ENCODE peak calls at places on chromosomes 12 and 14, in six cellular contexts. W is HFFc6, C is neural progenitor cell, Z is A549, K is WTC11, Y is choroid plexus epithelial cell. T is an unnamed sample.

GRCh38 chr12:3122841-3123678 is 45.9 kb downstream of the TSPAN9 start:
- DNase-seq in C (no peak), Y (peak), K (peak), Z (no peak), W (peak), T (no peak)

GRCh38 chr14:79196216-79196615 is 1015.1 kb downstream of the DIO2 start:
- DNase-seq in C (no peak), W (no peak), K (no peak), Z (no peak), Y (no peak), T (no peak)

GRCh38 chr12:68290126-68290525 is 36.7 kb upstream of the IL22 start:
- DNase-seq in Z (no peak), C (no peak), K (no peak), W (peak), Y (no peak), T (no peak)

GRCh38 chr12:104456950-104457745 is 400 bp downstream of the CHST11 start:
- DNase-seq in W (peak), K (peak), Y (peak), C (peak), Z (peak), T (peak)

GRCh38 chr12:76762556-76762955 is 1.4 kb upstream of the ZDHHC17 start:
- DNase-seq in Y (no peak), K (no peak), Z (no peak), C (peak), W (no peak), T (no peak)

GRCh38 chr14:95683793-95684192 is 2.4 kb upstream of the TCL1B start:
- DNase-seq in W (no peak), K (peak), Y (no peak), C (peak), Z (peak), T (no peak)

GRCh38 chr12:39780527-39781446 is 161.2 kb upstream of the ABCD2 start:
- DNase-seq in W (no peak), C (no peak), Z (no peak), Y (no peak), K (no peak), T (no peak)

GRCh38 chr12:130545475-130545874 is 170.6 kb downstream of the RIMBP2 start:
- DNase-seq in W (no peak), Z (no peak), Y (no peak), C (no peak), K (no peak), T (no peak)

GRCh38 chr12:19035552-19035951 is 94.0 kb upstream of the PLEKHA5 start:
- DNase-seq in W (no peak), Y (peak), K (no peak), Z (no peak), C (no peak), T (no peak)

GRCh38 chr12:114314403-114314802 is 91.5 kb downstream of the TBX5 start:
- DNase-seq in K (no peak), Z (no peak), C (no peak), W (no peak), Y (no peak), T (no peak)

GRCh38 chr12:8664228-8664963 is 1.8 kb upstream of the MFAP5 start:
- DNase-seq in Y (no peak), C (no peak), W (no peak), K (no peak), Z (no peak), T (no peak)

GRCh38 chr14:104680056-104680805 is 9.2 kb upstream of the INF2 start:
- DNase-seq in C (no peak), Z (peak), K (no peak), W (peak), Y (peak), T (no peak)

GRCh38 chr12:25852792-25853191 is 105.7 kb upstream of the RASSF8 start:
- DNase-seq in Y (peak), Z (no peak), W (peak), K (no peak), C (no peak), T (no peak)

GRCh38 chr12:69254046-69254445 is 14.7 kb downstream of the CPSF6 start:
- DNase-seq in Z (peak), C (peak), W (peak), Y (peak), K (no peak), T (no peak)

GRCh38 chr12:3543826-3544225 is 52.8 kb downstream of the PRMT8 start:
- DNase-seq in K (no peak), W (no peak), C (no peak), Y (no peak), Z (no peak), T (no peak)

GRCh38 chr12:58540480-58541299 is 379.6 kb downstream of the LRIG3 start:
- DNase-seq in Z (peak), K (peak), W (peak), Y (peak), C (peak), T (peak)

GRCh38 chr14:79404874-79405273 is 806.4 kb downstream of the DIO2 start:
- DNase-seq in Z (no peak), Y (peak), W (no peak), K (no peak), C (no peak), T (no peak)

GRCh38 chr14:50000215-50001145 is 107.6 kb downstream of the ARF6 start:
- DNase-seq in K (peak), Y (peak), W (peak), Z (no peak), C (peak), T (peak)

GRCh38 chr12:76747245-76747644 is 16.7 kb upstream of the ZDHHC17 start:
- DNase-seq in K (no peak), Y (no peak), Z (no peak), W (no peak), C (no peak), T (no peak)

GRCh38 chr12:130026608-130027176 is 122.9 kb upstream of the TMEM132D start:
- DNase-seq in C (peak), Z (peak), Y (peak), K (peak), W (no peak), T (peak)

GRCh38 chr12:62562892-62563291 is 96.3 kb downstream of the MON2 start:
- DNase-seq in K (no peak), C (no peak), W (peak), Z (no peak), Y (peak), T (no peak)

GRCh38 chr12:9740109-9740750 is 7.3 kb upstream of the CLECL1 start:
- DNase-seq in C (no peak), W (no peak), Z (no peak), Y (no peak), K (no peak), T (no peak)

GRCh38 chr12:96846313-96846712 is 60.7 kb upstream of the NEDD1 start:
- DNase-seq in K (no peak), Z (no peak), W (no peak), C (peak), Y (peak), T (no peak)

GRCh38 chr14:60977848-60978247 is 3.0 kb downstream of the TRMT5 start:
- DNase-seq in W (no peak), K (no peak), Y (peak), C (no peak), Z (no peak), T (no peak)

GRCh38 chr12:47307680-47308399 is 228.1 kb upstream of the AMIGO2 start:
- DNase-seq in Y (peak), K (peak), Z (peak), C (peak), W (peak), T (peak)

GRCh38 chr12:52561880-52562449 is 9.0 kb upstream of the KRT71 start:
- DNase-seq in K (no peak), C (peak), Z (peak), Y (peak), W (no peak), T (no peak)

GRCh38 chr14:56216631-56217379 is 98.6 kb downstream of the PELI2 start:
- DNase-seq in Z (no peak), W (no peak), K (no peak), C (no peak), Y (peak), T (no peak)

GRCh38 chr12:85825751-85826150 is 10.5 kb downstream of the RASSF9 start:
- DNase-seq in C (no peak), Y (no peak), Z (no peak), K (no peak), W (no peak), T (no peak)

GRCh38 chr12:111653596-111653995 is 32.2 kb downstream of the BRAP start:
- DNase-seq in W (no peak), K (no peak), Z (no peak), C (no peak), Y (no peak), T (no peak)

DNA sequence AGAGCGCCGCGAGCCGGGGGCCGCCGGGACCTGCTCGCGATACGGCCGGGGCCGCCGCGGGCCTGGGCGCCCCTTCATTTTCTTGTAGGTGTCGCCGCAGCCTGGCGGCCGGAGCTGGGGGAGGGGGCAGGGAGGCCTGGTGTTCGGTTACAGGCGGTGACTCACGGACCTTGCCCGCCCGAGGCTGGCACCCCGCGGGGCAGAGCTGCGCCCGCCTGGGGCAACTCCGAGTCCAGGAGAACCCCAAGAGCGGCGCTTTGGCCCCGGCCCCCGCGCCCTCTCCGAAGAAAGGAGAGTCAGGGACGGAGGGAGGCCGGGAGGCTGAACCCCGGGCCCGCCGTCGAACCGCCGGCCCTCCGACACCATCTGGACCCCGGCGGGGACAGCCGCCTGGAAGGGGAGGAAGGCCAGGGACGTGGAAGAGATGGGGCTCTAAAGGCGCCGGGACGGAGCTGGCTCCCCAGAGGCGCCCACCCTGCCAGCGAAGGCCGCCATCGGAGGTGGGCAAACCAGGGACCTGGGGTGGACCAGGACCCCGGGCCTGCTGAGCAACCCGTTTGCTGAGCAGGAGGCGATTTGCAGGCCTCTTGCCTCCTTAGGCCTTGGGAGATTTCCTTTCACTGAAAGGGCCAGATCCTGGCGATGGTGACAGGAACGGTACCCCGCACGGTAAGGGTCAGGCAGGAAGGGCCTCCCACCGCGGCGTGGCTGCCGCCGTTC is 828 bp upstream of the NUAK1 start:
- DNase-seq in Y (peak), W (peak), K (peak), Z (peak), C (peak), T (peak)
- TF ChIP-seq CTCF in Y (no peak), W (no peak), K (no peak), Z (no peak), C (peak), T (no peak)

GRCh38 chr14:47675489-47676300 is at the start of gene MDGA2:
- DNase-seq in C (peak), K (peak), Z (peak), Y (peak), W (no peak), T (peak)

GRCh38 chr14:47675239-47675488 is 241 bp downstream of the MDGA2 start:
- DNase-seq in W (no peak), Z (no peak), K (no peak), Y (peak), C (peak), T (no peak)

GRCh38 chr14:47676301-47676617 is 854 bp upstream of the MDGA2 start:
- DNase-seq in K (no peak), C (no peak), Y (no peak), Z (no peak), W (no peak), T (no peak)

GRCh38 chr14:47678993-47679392 is 3.6 kb upstream of the MDGA2 start:
- DNase-seq in K (no peak), C (peak), Z (no peak), Y (no peak), W (no peak), T (no peak)

DNA sequence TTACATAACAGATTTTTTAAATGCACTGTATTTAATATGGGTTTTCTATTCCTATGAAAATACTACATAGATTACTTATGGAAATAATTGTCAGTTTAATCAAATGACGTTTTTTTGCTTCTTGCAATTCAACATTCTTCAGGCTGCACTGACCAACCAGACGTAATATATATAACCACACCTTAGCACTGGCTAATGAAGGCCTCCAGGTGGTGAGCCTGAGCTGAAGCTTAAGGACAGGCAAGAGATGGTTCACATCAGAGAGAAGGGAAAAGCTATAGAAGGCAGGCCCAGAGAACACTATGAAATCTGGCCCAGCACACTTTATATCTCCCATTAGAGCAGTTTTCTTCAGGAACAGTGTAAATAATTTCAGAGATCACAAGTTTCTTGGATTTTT is 2.8 kb upstream of the MDGA2 start:
- DNase-seq in W (no peak), Z (no peak), Y (no peak), C (no peak), K (no peak), T (no peak)
- TF ChIP-seq CTCF in W (no peak), Z (no peak), Y (no peak), C (no peak), K (no peak), T (no peak)

DNA sequence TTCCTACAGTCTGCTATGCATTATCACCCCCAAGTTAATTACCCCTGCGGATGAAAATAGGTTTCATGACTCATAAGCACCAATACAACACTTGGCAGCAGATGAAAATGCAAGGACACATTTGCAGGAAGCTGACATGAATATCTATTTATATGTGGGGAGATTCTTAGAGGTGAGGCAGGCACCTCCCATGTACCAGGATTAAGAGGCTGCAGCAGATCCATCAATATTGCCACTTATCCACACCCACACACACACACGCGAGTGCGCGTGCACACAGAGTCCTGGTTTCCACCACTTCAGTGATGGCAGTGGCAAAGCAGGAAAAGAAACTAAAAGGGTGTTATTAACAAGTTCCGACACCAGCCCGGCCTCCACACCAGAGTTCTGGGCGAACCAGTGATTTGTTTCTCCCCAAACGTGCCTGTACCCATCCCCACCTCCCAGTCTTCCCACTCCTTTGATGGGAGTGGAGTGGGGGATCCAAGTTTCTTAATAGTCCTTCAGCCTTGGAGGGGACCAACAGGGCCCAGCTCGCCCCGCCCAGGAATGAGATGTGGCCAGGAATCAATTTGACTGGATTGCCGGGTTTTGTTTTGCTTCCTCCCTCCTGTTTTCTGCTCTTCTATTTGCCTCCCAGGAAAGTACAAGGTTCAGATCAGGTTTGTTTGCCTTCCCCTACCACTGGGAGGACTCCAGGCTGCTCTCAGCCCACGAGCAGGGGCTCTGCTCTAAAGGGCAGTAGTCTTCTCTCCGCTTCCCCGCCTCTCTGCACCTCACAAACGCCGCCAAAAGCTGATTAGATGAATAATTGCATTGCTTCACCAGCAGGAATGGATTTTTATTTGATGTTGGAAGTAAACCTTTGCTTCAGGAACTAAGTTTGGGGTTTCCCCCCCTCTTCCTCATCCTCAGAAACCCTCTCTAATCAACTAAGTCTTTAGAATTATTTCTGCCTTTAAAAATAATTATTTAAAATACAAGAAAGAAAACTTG is 5.2 kb downstream of the IRF2BPL start:
- DNase-seq in K (peak), C (peak), Y (peak), W (peak), Z (no peak), T (no peak)
- TF ChIP-seq CTCF in K (no peak), C (peak), Y (peak), W (peak), Z (no peak), T (no peak)

GRCh38 chr12:124721501-124722154 is 142.0 kb downstream of the SCARB1 start:
- DNase-seq in Y (no peak), C (no peak), K (no peak), Z (no peak), W (no peak), T (no peak)

GRCh38 chr12:124718052-124718451 is 145.6 kb downstream of the SCARB1 start:
- DNase-seq in W (no peak), Z (no peak), C (no peak), K (no peak), Y (no peak), T (no peak)

GRCh38 chr12:124718458-124718857 is 145.2 kb downstream of the SCARB1 start:
- DNase-seq in Y (no peak), W (no peak), C (no peak), K (no peak), Z (no peak), T (no peak)

GRCh38 chr12:124720687-124721500 is 142.8 kb downstream of the SCARB1 start:
- DNase-seq in C (no peak), Y (peak), Z (no peak), W (no peak), K (no peak), T (peak)

GRCh38 chr12:124720019-124720686 is 143.5 kb downstream of the SCARB1 start:
- DNase-seq in Y (peak), W (peak), C (no peak), K (no peak), Z (peak), T (no peak)
- TF ChIP-seq CTCF in Y (peak), W (peak), C (no peak), K (no peak), Z (peak), T (no peak)

GRCh38 chr14:102499401-102500189 is 10.0 kb downstream of the ANKRD9 start:
- DNase-seq in Y (no peak), K (no peak), Z (no peak), C (no peak), W (no peak), T (no peak)

GRCh38 chr14:102496955-102497744 is 12.4 kb downstream of the ANKRD9 start:
- DNase-seq in K (no peak), Z (no peak), C (no peak), W (no peak), Y (no peak), T (no peak)

GRCh38 chr14:102498678-102499265 is 10.8 kb downstream of the ANKRD9 start:
- DNase-seq in Z (no peak), K (no peak), C (no peak), Y (no peak), W (no peak), T (no peak)

GRCh38 chr14:102496331-102496691 is 13.3 kb downstream of the ANKRD9 start:
- DNase-seq in C (no peak), Z (no peak), W (no peak), Y (no peak), K (no peak), T (no peak)

DNA sequence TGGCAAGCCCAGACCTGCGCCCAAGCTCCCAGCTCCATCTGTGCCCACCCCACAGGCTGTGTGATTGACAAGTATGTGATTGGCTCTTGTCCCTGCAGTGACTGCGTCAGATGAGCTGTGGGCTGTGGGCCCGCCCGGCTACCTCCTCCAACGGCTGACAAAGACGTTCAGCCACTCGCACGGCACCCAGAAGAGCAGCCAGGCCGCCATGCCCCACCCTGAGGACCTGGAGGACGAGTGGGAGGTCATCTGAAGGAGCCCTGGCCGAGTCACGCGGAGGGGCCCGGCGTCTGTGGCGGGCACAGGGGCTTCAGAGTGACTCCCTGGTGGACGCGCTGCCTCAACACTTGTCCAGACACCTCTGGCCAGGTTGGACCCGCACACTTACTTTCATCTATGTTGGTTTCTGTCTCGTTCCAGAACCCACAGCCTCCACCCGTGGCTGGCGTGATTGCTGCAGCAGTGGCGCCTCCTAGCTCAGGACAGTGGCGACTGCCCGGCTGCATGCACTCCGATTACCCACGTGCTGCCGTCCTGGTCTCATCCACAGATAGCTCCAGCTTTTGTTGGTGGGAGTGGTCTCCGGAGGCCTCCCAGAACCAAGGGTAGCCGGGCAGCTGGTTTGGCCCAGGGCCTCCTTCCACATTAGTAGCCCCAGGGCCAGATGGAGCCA is 11.4 kb downstream of the ANKRD9 start:
- DNase-seq in Y (no peak), C (peak), Z (no peak), W (no peak), K (peak), T (no peak)
- TF ChIP-seq CTCF in Y (peak), C (peak), Z (peak), W (peak), K (peak), T (no peak)

GRCh38 chr12:109764123-109764522 is 50.5 kb downstream of the FAM222A start:
- DNase-seq in Z (no peak), K (no peak), W (no peak), C (peak), Y (no peak), T (peak)
- TF ChIP-seq CTCF in Z (peak), K (peak), W (no peak), C (peak), Y (no peak), T (peak)

GRCh38 chr14:72146241-72146640 is 214.0 kb downstream of the RGS6 start:
- DNase-seq in C (no peak), Y (no peak), Z (no peak), W (no peak), K (no peak), T (no peak)

GRCh38 chr14:72142328-72142727 is 210.1 kb downstream of the RGS6 start:
- DNase-seq in C (no peak), W (no peak), K (no peak), Z (no peak), Y (no peak), T (peak)

GRCh38 chr14:72141084-72141483 is 208.9 kb downstream of the RGS6 start:
- DNase-seq in C (no peak), Z (no peak), Y (no peak), K (no peak), W (no peak), T (no peak)
- TF ChIP-seq CTCF in C (no peak), Z (no peak), Y (no peak), K (no peak), W (no peak), T (no peak)